ENCODE peak calls at places on chromosomes 2 and 18, in seven cellular contexts. V, O, Z, C, J, L and E are unnamed samples.

GRCh38 chr2:168926621-168927386 is 25.7 kb downstream of the G6PC2 start:
- DNase-seq in J (peak), Z (no peak), L (no peak), C (no peak), O (no peak), V (no peak), E (no peak)

GRCh38 chr18:49162226-49162848 is 211.6 kb upstream of the SMAD7 start:
- DNase-seq in L (no peak), Z (no peak), C (no peak), V (no peak), O (no peak), J (no peak), E (no peak)

GRCh38 chr2:174596994-174597346 is 634 bp downstream of the WIPF1 start:
- DNase-seq in O (no peak), L (no peak), V (no peak), J (no peak), C (no peak), Z (no peak), E (no peak)

GRCh38 chr2:5576015-5576414 is 116.2 kb upstream of the SOX11 start:
- DNase-seq in J (no peak), C (no peak), V (no peak), Z (no peak), O (no peak), L (no peak), E (no peak)

GRCh38 chr2:73210696-73211095 is 3.3 kb upstream of the SMYD5 start:
- DNase-seq in O (no peak), J (no peak), C (no peak), Z (no peak), V (no peak), L (no peak), E (no peak)

GRCh38 chr2:74516070-74516633 is 1.9 kb downstream of the TLX2 start:
- DNase-seq in O (peak), L (no peak), V (peak), C (peak), Z (no peak), J (peak), E (peak)

GRCh38 chr2:172084734-172085459 is 410 bp upstream of the DLX1 start:
- DNase-seq in O (peak), Z (peak), C (no peak), V (peak), L (peak), J (peak), E (peak)

GRCh38 chr18:37107748-37108522 is 279.0 kb downstream of the KIAA1328 start:
- DNase-seq in J (no peak), L (no peak), Z (peak), V (no peak), C (no peak), O (no peak), E (no peak)

GRCh38 chr18:58025205-58025604 is 18.8 kb upstream of the NEDD4L start:
- DNase-seq in V (no peak), C (no peak), J (no peak), Z (no peak), L (no peak), O (no peak), E (no peak)

GRCh38 chr2:223075301-223076270 is 23.6 kb downstream of the KCNE4 start:
- DNase-seq in L (peak), V (no peak), Z (no peak), O (no peak), C (no peak), J (peak), E (no peak)

GRCh38 chr2:96142217-96143113 is 2.8 kb downstream of the DUSP2 start:
- DNase-seq in J (no peak), C (peak), Z (no peak), O (peak), L (no peak), V (no peak), E (no peak)

GRCh38 chr2:85156141-85156540 is 22.9 kb downstream of the TCF7L1 start:
- DNase-seq in Z (no peak), O (no peak), J (peak), V (no peak), C (no peak), L (peak), E (no peak)

GRCh38 chr18:7417742-7418141 is 149.4 kb upstream of the PTPRM start:
- DNase-seq in L (peak), C (no peak), V (no peak), O (no peak), J (peak), Z (no peak), E (no peak)

GRCh38 chr2:191020742-191021381 is 6.9 kb upstream of the STAT1 start:
- DNase-seq in L (peak), Z (no peak), O (peak), J (peak), V (no peak), C (no peak), E (peak)

GRCh38 chr18:43001821-43002220 is 113.7 kb downstream of the RIT2 start:
- DNase-seq in J (peak), C (no peak), L (peak), O (no peak), V (no peak), Z (no peak), E (no peak)

GRCh38 chr2:230602562-230603230 is 109.9 kb upstream of the CAB39 start:
- DNase-seq in V (no peak), J (no peak), Z (no peak), C (peak), L (no peak), O (no peak), E (no peak)

GRCh38 chr18:26480897-26481795 is 67.2 kb downstream of the KCTD1 start:
- DNase-seq in J (peak), L (peak), Z (no peak), C (no peak), V (no peak), O (no peak), E (no peak)

GRCh38 chr2:176099737-176100546 is at the start of gene HOXD12:
- DNase-seq in V (no peak), Z (no peak), C (no peak), O (no peak), J (no peak), L (no peak), E (no peak)

GRCh38 chr2:146874260-146874658 is 970.6 kb upstream of the ACVR2A start:
- DNase-seq in L (peak), Z (no peak), J (peak), O (no peak), C (no peak), V (no peak), E (no peak)

GRCh38 chr18:68847219-68847860 is 49.5 kb downstream of the CCDC102B start:
- DNase-seq in V (peak), O (no peak), L (peak), C (no peak), Z (no peak), J (peak), E (peak)

GRCh38 chr2:27075219-27075871 is 3.1 kb upstream of the EMILIN1 start:
- DNase-seq in C (no peak), Z (peak), V (no peak), O (no peak), J (peak), L (no peak), E (no peak)

GRCh38 chr2:129087133-129087813 is 768.6 kb upstream of the HS6ST1 start:
- DNase-seq in Z (no peak), O (no peak), V (no peak), J (peak), L (no peak), C (no peak), E (no peak)

GRCh38 chr2:8867363-8867762 is 29.9 kb upstream of the KIDINS220 start:
- DNase-seq in V (no peak), J (no peak), C (no peak), Z (no peak), O (no peak), L (no peak), E (no peak)

GRCh38 chr2:150876201-150877085 is 385.2 kb downstream of the RBM43 start:
- DNase-seq in J (peak), L (peak), V (no peak), Z (no peak), C (no peak), O (no peak), E (no peak)

GRCh38 chr18:57959278-57959677 is 84.7 kb upstream of the NEDD4L start:
- DNase-seq in V (peak), L (peak), J (peak), O (no peak), C (no peak), Z (no peak), E (no peak)

GRCh38 chr18:5630766-5631413 is 87.1 kb upstream of the EPB41L3 start:
- DNase-seq in C (no peak), J (no peak), Z (no peak), V (no peak), L (no peak), O (no peak), E (no peak)

GRCh38 chr2:148545387-148546256 is 98.9 kb upstream of the EPC2 start:
- DNase-seq in O (no peak), C (no peak), Z (no peak), J (no peak), V (no peak), L (no peak), E (no peak)

GRCh38 chr2:24917086-24917485 is 3.0 kb downstream of the ADCY3 start:
- DNase-seq in J (peak), O (peak), C (no peak), Z (no peak), L (no peak), V (no peak), E (no peak)

GRCh38 chr18:13465126-13465446 is 246.5 kb downstream of the LDLRAD4 start:
- DNase-seq in O (no peak), V (no peak), C (no peak), J (no peak), Z (no peak), L (no peak), E (no peak)

GRCh38 chr2:175180701-175181103 is 808 bp downstream of the ATP5MC3 start:
- DNase-seq in O (peak), L (peak), Z (peak), V (peak), J (peak), C (peak), E (peak)

GRCh38 chr18:36572135-36572856 is 256.5 kb downstream of the TPGS2 start:
- DNase-seq in L (peak), C (no peak), V (peak), Z (peak), J (peak), O (no peak), E (peak)

GRCh38 chr2:30026091-30027055 is 105.0 kb upstream of the ALK start:
- DNase-seq in J (peak), C (no peak), V (peak), Z (no peak), O (no peak), L (peak), E (peak)